ENCODE peak calls at places on chromosomes 13 and 19, in nine cellular contexts. One of them, this sample, is unnamed.

GRCh38 chr13:32791545-32792172 is 205.4 kb downstream of the PDS5B start:
- DNase-seq in HCT116: no peak
- DNase-seq in A549: peak
- DNase-seq in NB4: peak
- DNase-seq in K562: no peak
- DNase-seq in endothelial cell of umbilical vein: no peak
- DNase-seq in WTC11: no peak
- DNase-seq in H1: no peak
- DNase-seq in HepG2: peak
- DNase-seq in this sample: no peak

GRCh38 chr19:47047272-47047930 is 1.0 kb downstream of the TMEM160 start:
- DNase-seq in HCT116: no peak
- DNase-seq in A549: no peak
- DNase-seq in NB4: no peak
- DNase-seq in K562: peak
- DNase-seq in endothelial cell of umbilical vein: no peak
- DNase-seq in WTC11: no peak
- DNase-seq in H1: no peak
- DNase-seq in HepG2: no peak
- DNase-seq in this sample: no peak

GRCh38 chr13:77833331-77833863 is 85.2 kb downstream of the EDNRB start:
- DNase-seq in HCT116: no peak
- DNase-seq in A549: no peak
- DNase-seq in NB4: no peak
- DNase-seq in K562: no peak
- DNase-seq in endothelial cell of umbilical vein: no peak
- DNase-seq in WTC11: no peak
- DNase-seq in H1: no peak
- DNase-seq in HepG2: no peak
- DNase-seq in this sample: no peak

GRCh38 chr13:51033431-51034185 is 77.5 kb downstream of the C13orf42 start:
- DNase-seq in HCT116: no peak
- DNase-seq in A549: no peak
- DNase-seq in NB4: no peak
- DNase-seq in K562: no peak
- DNase-seq in endothelial cell of umbilical vein: no peak
- DNase-seq in WTC11: no peak
- DNase-seq in H1: peak
- DNase-seq in HepG2: no peak
- DNase-seq in this sample: no peak

GRCh38 chr13:41905600-41906254 is 55.2 kb downstream of the VWA8 start:
- DNase-seq in HCT116: peak
- DNase-seq in A549: peak
- DNase-seq in NB4: peak
- DNase-seq in K562: peak
- DNase-seq in endothelial cell of umbilical vein: peak
- DNase-seq in WTC11: no peak
- DNase-seq in H1: no peak
- DNase-seq in HepG2: peak
- DNase-seq in this sample: peak

GRCh38 chr13:105426454-105426853 is 1109.0 kb downstream of the EFNB2 start:
- DNase-seq in HCT116: no peak
- DNase-seq in A549: no peak
- DNase-seq in NB4: no peak
- DNase-seq in K562: no peak
- DNase-seq in endothelial cell of umbilical vein: no peak
- DNase-seq in WTC11: no peak
- DNase-seq in H1: no peak
- DNase-seq in HepG2: no peak
- DNase-seq in this sample: no peak

GRCh38 chr19:45767881-45768643 is 990 bp downstream of the SIX5 start:
- DNase-seq in HCT116: no peak
- DNase-seq in A549: peak
- DNase-seq in NB4: peak
- DNase-seq in K562: peak
- DNase-seq in endothelial cell of umbilical vein: peak
- DNase-seq in WTC11: peak
- DNase-seq in H1: peak
- DNase-seq in HepG2: peak
- DNase-seq in this sample: peak

GRCh38 chr13:111883571-111884343 is 183.2 kb upstream of the SOX1 start:
- DNase-seq in HCT116: no peak
- DNase-seq in A549: no peak
- DNase-seq in NB4: no peak
- DNase-seq in K562: no peak
- DNase-seq in endothelial cell of umbilical vein: no peak
- DNase-seq in WTC11: no peak
- DNase-seq in H1: peak
- DNase-seq in HepG2: no peak
- DNase-seq in this sample: no peak

GRCh38 chr13:52736891-52737290 is 2.7 kb downstream of the CNMD start:
- DNase-seq in HCT116: no peak
- DNase-seq in A549: no peak
- DNase-seq in NB4: no peak
- DNase-seq in K562: no peak
- DNase-seq in endothelial cell of umbilical vein: no peak
- DNase-seq in WTC11: no peak
- DNase-seq in H1: no peak
- DNase-seq in HepG2: no peak
- DNase-seq in this sample: no peak

GRCh38 chr13:91540157-91540736 is 141.8 kb downstream of the GPC5 start:
- DNase-seq in HCT116: no peak
- DNase-seq in A549: no peak
- DNase-seq in NB4: no peak
- DNase-seq in K562: peak
- DNase-seq in endothelial cell of umbilical vein: no peak
- DNase-seq in WTC11: no peak
- DNase-seq in H1: no peak
- DNase-seq in HepG2: no peak
- DNase-seq in this sample: no peak

GRCh38 chr13:30409911-30410704 is 12.2 kb upstream of the UBE2L5 start:
- DNase-seq in HCT116: no peak
- DNase-seq in A549: no peak
- DNase-seq in NB4: no peak
- DNase-seq in K562: peak
- DNase-seq in endothelial cell of umbilical vein: no peak
- DNase-seq in WTC11: no peak
- DNase-seq in H1: no peak
- DNase-seq in HepG2: no peak
- DNase-seq in this sample: no peak

GRCh38 chr13:110419391-110419791 is 112.3 kb downstream of the COL4A2 start:
- DNase-seq in HCT116: no peak
- DNase-seq in A549: peak
- DNase-seq in NB4: no peak
- DNase-seq in K562: no peak
- DNase-seq in endothelial cell of umbilical vein: no peak
- DNase-seq in WTC11: no peak
- DNase-seq in H1: no peak
- DNase-seq in HepG2: peak
- DNase-seq in this sample: no peak

DNA sequence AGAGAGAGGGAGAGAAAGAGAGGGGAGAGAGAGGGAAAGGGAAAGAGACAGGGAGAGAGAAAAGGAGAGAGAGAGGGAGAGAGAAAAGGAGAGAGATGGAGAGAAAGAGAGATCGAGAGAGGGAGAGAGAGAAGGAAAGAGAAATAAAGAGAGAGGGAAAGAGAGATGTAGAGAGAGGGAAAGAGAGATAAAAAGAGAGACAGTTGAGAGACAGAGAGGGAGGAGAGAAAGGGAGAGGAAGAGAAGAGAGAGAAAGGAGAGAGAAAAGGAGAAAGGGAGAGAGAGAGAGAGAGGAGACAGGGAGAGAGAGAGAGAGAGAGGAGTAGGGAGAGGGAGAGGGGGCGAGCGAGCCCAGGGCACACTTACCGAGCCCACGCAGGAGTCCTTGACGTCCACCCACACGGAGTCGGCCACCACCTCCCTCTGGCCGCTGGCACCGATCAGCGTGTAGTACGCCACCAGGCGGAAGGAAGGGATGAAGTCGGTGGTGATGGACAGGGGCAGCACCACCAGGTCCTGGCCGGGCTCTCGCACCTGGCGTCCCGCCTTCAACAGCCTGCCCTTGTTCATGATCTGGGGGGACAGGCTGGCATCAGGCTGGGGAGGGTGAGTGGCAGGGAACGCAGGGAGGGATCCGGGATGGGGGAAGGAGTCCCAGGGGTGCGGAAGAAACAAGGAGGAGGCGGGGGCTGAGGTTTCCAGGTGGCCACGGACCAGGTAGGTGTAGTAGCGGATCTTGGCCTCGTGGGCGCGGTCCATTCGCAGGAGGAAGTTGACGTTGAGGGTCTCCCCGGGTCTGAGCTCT is 10.0 kb downstream of the C3 start:
- DNase-seq in HCT116: no peak
- DNase-seq in A549: no peak
- DNase-seq in NB4: no peak
- DNase-seq in K562: no peak
- DNase-seq in endothelial cell of umbilical vein: no peak
- DNase-seq in WTC11: peak
- DNase-seq in H1: peak
- DNase-seq in HepG2: no peak
- DNase-seq in this sample: no peak
- TF ChIP-seq MAX in HCT116: no peak
- TF ChIP-seq MAX in A549: no peak
- TF ChIP-seq MAX in NB4: no peak
- TF ChIP-seq MAX in K562: no peak
- TF ChIP-seq MAX in endothelial cell of umbilical vein: no peak
- TF ChIP-seq MAX in WTC11: peak
- TF ChIP-seq MAX in H1: peak
- TF ChIP-seq MAX in HepG2: no peak
- TF ChIP-seq MAX in this sample: no peak

GRCh38 chr13:101394597-101394996 is 21.7 kb downstream of the NALCN start:
- DNase-seq in HCT116: no peak
- DNase-seq in A549: no peak
- DNase-seq in NB4: no peak
- DNase-seq in K562: no peak
- DNase-seq in endothelial cell of umbilical vein: peak
- DNase-seq in WTC11: no peak
- DNase-seq in H1: no peak
- DNase-seq in HepG2: no peak
- DNase-seq in this sample: no peak

GRCh38 chr13:101393140-101393539 is 23.2 kb downstream of the NALCN start:
- DNase-seq in HCT116: no peak
- DNase-seq in A549: no peak
- DNase-seq in NB4: no peak
- DNase-seq in K562: no peak
- DNase-seq in endothelial cell of umbilical vein: no peak
- DNase-seq in WTC11: no peak
- DNase-seq in H1: no peak
- DNase-seq in HepG2: no peak
- DNase-seq in this sample: no peak

GRCh38 chr13:101384929-101385328 is 31.4 kb downstream of the NALCN start:
- DNase-seq in HCT116: no peak
- DNase-seq in A549: no peak
- DNase-seq in NB4: no peak
- DNase-seq in K562: no peak
- DNase-seq in endothelial cell of umbilical vein: no peak
- DNase-seq in WTC11: no peak
- DNase-seq in H1: no peak
- DNase-seq in HepG2: no peak
- DNase-seq in this sample: no peak

DNA sequence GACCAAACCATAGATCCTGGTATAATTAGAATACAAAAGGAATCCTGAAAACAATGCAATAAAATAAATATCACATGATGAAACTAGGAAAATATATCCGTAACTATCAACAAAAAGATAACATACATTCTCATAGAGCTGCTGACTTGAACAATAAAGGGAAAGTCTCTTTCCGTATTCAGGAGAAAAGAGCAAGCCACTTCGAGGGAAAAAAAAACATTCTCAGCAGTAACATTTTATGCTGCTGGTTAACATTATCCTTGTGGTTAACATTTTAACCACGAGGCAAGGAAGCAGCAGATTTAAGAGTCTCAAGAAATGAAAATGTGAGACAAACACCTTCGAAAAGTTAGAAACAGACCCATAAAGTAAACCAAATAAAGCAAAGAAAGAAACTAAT is 25.8 kb downstream of the NALCN start:
- DNase-seq in HCT116: no peak
- DNase-seq in A549: no peak
- DNase-seq in NB4: no peak
- DNase-seq in K562: no peak
- DNase-seq in endothelial cell of umbilical vein: peak
- DNase-seq in WTC11: no peak
- DNase-seq in H1: no peak
- DNase-seq in HepG2: no peak
- DNase-seq in this sample: no peak
- TF ChIP-seq MAX in HCT116: no peak
- TF ChIP-seq MAX in A549: no peak
- TF ChIP-seq MAX in NB4: no peak
- TF ChIP-seq MAX in K562: no peak
- TF ChIP-seq MAX in endothelial cell of umbilical vein: no peak
- TF ChIP-seq MAX in WTC11: no peak
- TF ChIP-seq MAX in H1: no peak
- TF ChIP-seq MAX in HepG2: no peak
- TF ChIP-seq MAX in this sample: no peak

DNA sequence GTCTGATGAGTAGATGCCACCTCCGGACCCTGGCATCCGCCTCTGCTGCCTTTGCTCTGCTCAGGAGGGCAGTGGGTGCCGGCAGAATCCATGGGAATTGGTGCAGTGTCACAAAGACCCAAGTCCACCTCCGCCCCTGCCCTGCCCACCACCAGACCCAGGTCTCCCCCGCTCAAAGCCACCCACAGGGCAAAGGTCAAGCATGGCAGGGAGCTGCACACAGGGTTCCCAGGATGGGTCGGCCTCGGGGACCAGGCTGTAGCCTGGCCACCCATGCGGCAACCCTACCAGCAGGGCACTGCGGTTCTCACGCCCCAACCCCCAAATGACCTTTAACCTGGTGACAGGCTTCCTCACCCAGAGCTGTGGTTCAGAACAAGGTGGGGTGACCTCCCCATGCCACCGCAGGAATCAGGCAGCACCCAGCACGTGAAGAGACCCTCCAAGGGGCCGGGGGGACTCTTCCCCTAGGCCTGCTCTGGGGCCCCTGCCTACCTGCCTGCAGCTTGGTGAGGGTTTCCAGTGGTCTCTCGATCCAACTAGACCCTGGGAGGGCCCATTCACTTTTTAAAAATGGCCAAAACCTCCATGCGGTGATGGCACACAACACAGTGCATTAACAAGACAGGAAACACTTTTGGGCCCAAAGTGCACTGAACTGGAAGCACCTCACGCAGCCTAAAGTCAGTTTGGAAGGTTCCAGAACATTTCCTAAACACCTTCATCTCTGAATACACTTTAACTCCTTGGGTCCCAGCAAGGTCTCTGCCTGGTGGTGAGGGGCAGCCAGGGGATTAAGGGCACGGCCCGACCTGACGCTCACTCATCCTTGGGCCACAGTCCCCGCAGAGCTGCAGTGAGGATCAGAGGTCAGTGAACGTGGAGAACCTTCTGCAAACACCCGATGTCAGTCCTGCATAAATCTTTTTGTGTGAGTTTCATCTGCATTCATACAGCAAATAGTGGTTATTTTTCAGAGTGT is 11.0 kb downstream of the GAS6 start:
- DNase-seq in HCT116: no peak
- DNase-seq in A549: no peak
- DNase-seq in NB4: no peak
- DNase-seq in K562: no peak
- DNase-seq in endothelial cell of umbilical vein: no peak
- DNase-seq in WTC11: no peak
- DNase-seq in H1: peak
- DNase-seq in HepG2: no peak
- DNase-seq in this sample: no peak
- TF ChIP-seq MAX in HCT116: no peak
- TF ChIP-seq MAX in A549: no peak
- TF ChIP-seq MAX in NB4: no peak
- TF ChIP-seq MAX in K562: no peak
- TF ChIP-seq MAX in endothelial cell of umbilical vein: no peak
- TF ChIP-seq MAX in WTC11: no peak
- TF ChIP-seq MAX in H1: no peak
- TF ChIP-seq MAX in HepG2: no peak
- TF ChIP-seq MAX in this sample: no peak

GRCh38 chr13:71643466-71643865 is 223.5 kb downstream of the DACH1 start:
- DNase-seq in HCT116: no peak
- DNase-seq in A549: no peak
- DNase-seq in NB4: no peak
- DNase-seq in K562: no peak
- DNase-seq in endothelial cell of umbilical vein: no peak
- DNase-seq in WTC11: no peak
- DNase-seq in H1: no peak
- DNase-seq in HepG2: no peak
- DNase-seq in this sample: no peak
- TF ChIP-seq MAX in HCT116: no peak
- TF ChIP-seq MAX in A549: no peak
- TF ChIP-seq MAX in NB4: no peak
- TF ChIP-seq MAX in K562: no peak
- TF ChIP-seq MAX in endothelial cell of umbilical vein: no peak
- TF ChIP-seq MAX in WTC11: no peak
- TF ChIP-seq MAX in H1: no peak
- TF ChIP-seq MAX in HepG2: no peak
- TF ChIP-seq MAX in this sample: no peak